ENCODE peak calls at places on chromosomes 5 and 9, in four cellular contexts. R, G, T and H are unnamed samples.
A peak's percentile ranks its signal among the peaks of the same experiment; 100 is the strongest.

GRCh38 chr9:135488527-135488926 is 8.9 kb downstream of the PPP1R26 start:
- DNase-seq in G (no peak), T (no peak), R (no peak), H (no peak)

GRCh38 chr9:88530051-88530450 is 4.9 kb upstream of the NXNL2 start:
- DNase-seq in G (no peak), T (no peak), R (no peak), H (no peak)

GRCh38 chr9:20621553-20622329 is 558 bp downstream of the MLLT3 start:
- DNase-seq in G (peak; percentile 40), T (peak; percentile 83), R (peak; percentile 54), H (peak; percentile 51)

GRCh38 chr9:114310471-114311450 is 12.1 kb upstream of the ORM1 start:
- DNase-seq in T (no peak), G (no peak), R (no peak), H (no peak)

GRCh38 chr5:5598547-5599113 is 176.2 kb downstream of the ICE1 start:
- DNase-seq in T (no peak), R (no peak), G (no peak), H (no peak)

GRCh38 chr5:136308396-136308795 is 56.9 kb downstream of the TRPC7 start:
- DNase-seq in T (no peak), G (no peak), R (no peak), H (no peak)

GRCh38 chr5:35665066-35665465 is 47.4 kb downstream of the SPEF2 start:
- DNase-seq in T (no peak), R (no peak), G (no peak), H (no peak)

GRCh38 chr9:114611516-114612271 is 603 bp downstream of the TMEM268 start:
- DNase-seq in R (peak; percentile 41), T (peak; percentile 50), G (no peak), H (peak; percentile 58)

GRCh38 chr5:60349891-60350415 is 350.0 kb downstream of the DEPDC1B start:
- DNase-seq in R (no peak), T (no peak), G (no peak), H (no peak)

GRCh38 chr5:5504325-5504724 is 81.8 kb downstream of the ICE1 start:
- DNase-seq in R (no peak), T (no peak), G (no peak), H (no peak)

GRCh38 chr5:40689442-40689841 is 9.7 kb downstream of the PTGER4 start:
- DNase-seq in R (no peak), G (no peak), T (no peak), H (peak; percentile 73)

GRCh38 chr5:2894347-2895135 is 143.1 kb upstream of the IRX2 start:
- DNase-seq in R (no peak), G (no peak), T (no peak), H (no peak)

GRCh38 chr5:174251305-174251704 is 205.8 kb downstream of the NSG2 start:
- DNase-seq in R (no peak), T (no peak), G (no peak), H (no peak)

GRCh38 chr5:139461698-139462097 is 845 bp downstream of the ECSCR start:
- DNase-seq in T (no peak), G (no peak), R (no peak), H (no peak)

GRCh38 chr9:124666642-124667041 is 104.5 kb downstream of the NR6A1 start:
- DNase-seq in T (no peak), R (no peak), G (no peak), H (no peak)

GRCh38 chr5:171415115-171415730 is 4.2 kb upstream of the FGF18 start:
- DNase-seq in G (no peak), T (no peak), R (no peak), H (no peak)

GRCh38 chr5:138159666-138160065 is 18.8 kb downstream of the BRD8 start:
- DNase-seq in G (no peak), R (no peak), T (no peak), H (no peak)

GRCh38 chr5:150931368-150931965 is 26.7 kb upstream of the ZNF300 start:
- DNase-seq in R (no peak), G (no peak), T (no peak), H (no peak)

GRCh38 chr9:130935660-130936271 is 3.3 kb downstream of the FIBCD1 start:
- DNase-seq in G (no peak), T (no peak), R (no peak), H (no peak)

GRCh38 chr5:138179277-138179857 is 455 bp downstream of the KIF20A start:
- DNase-seq in R (peak; percentile 11), G (no peak), T (no peak), H (no peak)

GRCh38 chr5:14440598-14441401 is 140.8 kb upstream of the OTULINL start:
- DNase-seq in T (no peak), R (peak; percentile 27), G (no peak), H (no peak)

GRCh38 chr5:43627028-43627427 is 24.0 kb downstream of the NNT start:
- DNase-seq in G (no peak), R (peak; percentile 9), T (no peak), H (no peak)
- TF ChIP-seq CTCF in G (no peak), R (peak; percentile 52), T (no peak), H (peak; percentile 54)

GRCh38 chr5:103375356-103375755 is 116.8 kb downstream of the MACIR start:
- DNase-seq in G (no peak), T (no peak), R (no peak), H (no peak)
- TF ChIP-seq CTCF in G (no peak), T (no peak), R (no peak), H (no peak)

GRCh38 chr9:32069169-32069813 is 315.2 kb upstream of the ACO1 start:
- DNase-seq in T (no peak), R (no peak), G (no peak), H (no peak)
- TF ChIP-seq CTCF in T (peak; percentile 26), R (peak; percentile 52), G (no peak), H (no peak)

GRCh38 chr9:127177682-127178265 is 55.3 kb upstream of the ANGPTL2 start:
- DNase-seq in G (peak; percentile 5), R (no peak), T (no peak), H (no peak)

GRCh38 chr9:127179633-127180401 is 57.4 kb upstream of the ANGPTL2 start:
- DNase-seq in G (peak; percentile 4), T (no peak), R (no peak), H (peak; percentile 34)

GRCh38 chr9:127177221-127177620 is 54.8 kb upstream of the ANGPTL2 start:
- DNase-seq in T (no peak), R (no peak), G (peak; percentile 4), H (no peak)

GRCh38 chr9:127180457-127181314 is 58.3 kb upstream of the ANGPTL2 start:
- DNase-seq in T (no peak), R (no peak), G (peak; percentile 1), H (peak; percentile 38)

GRCh38 chr9:127178646-127179632 is 56.5 kb upstream of the ANGPTL2 start:
- DNase-seq in R (no peak), G (peak; percentile 9), T (no peak), H (no peak)
- TF ChIP-seq CTCF in R (no peak), G (no peak), T (no peak), H (no peak)

GRCh38 chr5:27130587-27130986 is 92.2 kb upstream of the CDH9 start:
- DNase-seq in T (no peak), G (no peak), R (no peak), H (no peak)

GRCh38 chr5:27125856-27126255 is 87.5 kb upstream of the CDH9 start:
- DNase-seq in T (no peak), R (no peak), G (no peak), H (no peak)

GRCh38 chr5:27129926-27130325 is 91.5 kb upstream of the CDH9 start:
- DNase-seq in R (no peak), T (no peak), G (no peak), H (no peak)

DNA sequence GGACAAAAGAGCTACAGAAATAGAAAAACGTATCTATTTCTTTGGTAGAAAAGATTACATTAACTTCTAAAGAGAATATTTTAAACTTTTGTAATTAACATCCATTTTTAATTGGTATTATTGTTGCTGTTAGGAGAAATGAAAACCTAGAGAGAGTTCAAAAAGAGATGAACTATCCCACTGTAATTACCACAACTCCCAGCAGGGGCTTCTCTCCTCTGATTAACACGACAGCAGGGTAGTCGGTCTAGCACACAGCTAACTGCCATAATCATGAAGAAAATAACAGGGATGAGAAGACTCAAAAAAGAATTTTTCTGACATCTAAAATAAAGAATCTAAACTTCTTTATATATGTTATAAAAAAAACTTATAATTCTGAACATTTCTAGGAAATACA is 86.2 kb upstream of the CDH9 start:
- DNase-seq in R (peak; percentile 25), G (no peak), T (no peak), H (no peak)
- TF ChIP-seq CTCF in R (peak; percentile 69), G (no peak), T (no peak), H (no peak)

GRCh38 chr5:92471861-92472260 is 1088.7 kb upstream of the ARRDC3 start:
- DNase-seq in T (no peak), R (no peak), G (no peak), H (no peak)
- TF ChIP-seq CTCF in T (no peak), R (no peak), G (no peak), H (no peak)

GRCh38 chr9:25994605-25995004 is 316.4 kb upstream of the TUSC1 start:
- DNase-seq in G (no peak), T (no peak), R (no peak), H (no peak)
- TF ChIP-seq CTCF in G (no peak), T (no peak), R (no peak), H (no peak)